ENCODE peak calls at places on chromosomes 12 and 14, in eight cellular contexts. One of them, this sample, is unnamed.

GRCh38 chr12:115341442-115341841 is 657.5 kb upstream of the TBX3 start:
- ATAC-seq in left cardiac atrium: peak
- ATAC-seq in right cardiac atrium: peak
- ATAC-seq in upper lobe of left lung: no peak
- ATAC-seq in natural killer cell: no peak
- ATAC-seq in thoracic aorta: peak
- ATAC-seq in HCT116: peak
- ATAC-seq in naive B cell: no peak
- ATAC-seq in this sample: no peak

GRCh38 chr14:79825046-79825521 is 386.2 kb downstream of the DIO2 start:
- ATAC-seq in left cardiac atrium: peak
- ATAC-seq in thoracic aorta: no peak
- ATAC-seq in upper lobe of left lung: no peak
- ATAC-seq in natural killer cell: no peak
- ATAC-seq in HCT116: no peak
- ATAC-seq in right cardiac atrium: peak
- ATAC-seq in naive B cell: no peak
- ATAC-seq in this sample: no peak

GRCh38 chr12:32662665-32663064 is 16.4 kb upstream of the DNM1L start:
- ATAC-seq in naive B cell: no peak
- ATAC-seq in right cardiac atrium: no peak
- ATAC-seq in natural killer cell: no peak
- ATAC-seq in thoracic aorta: no peak
- ATAC-seq in upper lobe of left lung: no peak
- ATAC-seq in left cardiac atrium: no peak
- ATAC-seq in HCT116: no peak
- ATAC-seq in this sample: no peak

GRCh38 chr14:97388408-97388807 is 591.2 kb downstream of the VRK1 start:
- ATAC-seq in thoracic aorta: no peak
- ATAC-seq in right cardiac atrium: no peak
- ATAC-seq in left cardiac atrium: no peak
- ATAC-seq in HCT116: no peak
- ATAC-seq in upper lobe of left lung: no peak
- ATAC-seq in naive B cell: no peak
- ATAC-seq in natural killer cell: no peak
- ATAC-seq in this sample: no peak

GRCh38 chr12:116710367-116710766 is 27.5 kb downstream of the SPRING1 start:
- ATAC-seq in upper lobe of left lung: no peak
- ATAC-seq in right cardiac atrium: no peak
- ATAC-seq in thoracic aorta: no peak
- ATAC-seq in HCT116: no peak
- ATAC-seq in natural killer cell: no peak
- ATAC-seq in naive B cell: no peak
- ATAC-seq in left cardiac atrium: no peak
- ATAC-seq in this sample: no peak

GRCh38 chr14:54538055-54538454 is 28.3 kb downstream of the CGRRF1 start:
- ATAC-seq in left cardiac atrium: no peak
- ATAC-seq in right cardiac atrium: no peak
- ATAC-seq in upper lobe of left lung: no peak
- ATAC-seq in HCT116: no peak
- ATAC-seq in natural killer cell: no peak
- ATAC-seq in naive B cell: no peak
- ATAC-seq in thoracic aorta: no peak
- ATAC-seq in this sample: no peak

GRCh38 chr14:89359477-89360222 is 57.4 kb downstream of the FOXN3 start:
- ATAC-seq in upper lobe of left lung: no peak
- ATAC-seq in naive B cell: peak
- ATAC-seq in HCT116: no peak
- ATAC-seq in natural killer cell: no peak
- ATAC-seq in right cardiac atrium: peak
- ATAC-seq in thoracic aorta: peak
- ATAC-seq in left cardiac atrium: peak
- ATAC-seq in this sample: peak

GRCh38 chr12:6084261-6084968 is 40.1 kb downstream of the VWF start:
- ATAC-seq in left cardiac atrium: peak
- ATAC-seq in naive B cell: no peak
- ATAC-seq in natural killer cell: no peak
- ATAC-seq in HCT116: peak
- ATAC-seq in thoracic aorta: no peak
- ATAC-seq in right cardiac atrium: peak
- ATAC-seq in upper lobe of left lung: peak
- ATAC-seq in this sample: no peak

GRCh38 chr12:45439039-45439438 is 223.1 kb downstream of the ANO6 start:
- ATAC-seq in upper lobe of left lung: no peak
- ATAC-seq in left cardiac atrium: no peak
- ATAC-seq in naive B cell: no peak
- ATAC-seq in right cardiac atrium: no peak
- ATAC-seq in natural killer cell: no peak
- ATAC-seq in HCT116: peak
- ATAC-seq in thoracic aorta: no peak
- ATAC-seq in this sample: peak

GRCh38 chr12:129903092-129903945 is 506 bp downstream of the TMEM132D start:
- ATAC-seq in upper lobe of left lung: no peak
- ATAC-seq in right cardiac atrium: no peak
- ATAC-seq in natural killer cell: no peak
- ATAC-seq in thoracic aorta: no peak
- ATAC-seq in HCT116: no peak
- ATAC-seq in naive B cell: no peak
- ATAC-seq in left cardiac atrium: no peak
- ATAC-seq in this sample: no peak

GRCh38 chr14:64717870-64718269 is 13.6 kb downstream of the PLEKHG3 start:
- ATAC-seq in thoracic aorta: no peak
- ATAC-seq in HCT116: no peak
- ATAC-seq in left cardiac atrium: peak
- ATAC-seq in naive B cell: no peak
- ATAC-seq in upper lobe of left lung: no peak
- ATAC-seq in right cardiac atrium: no peak
- ATAC-seq in natural killer cell: no peak
- ATAC-seq in this sample: no peak

GRCh38 chr14:90608281-90608680 is 207.9 kb downstream of the TTC7B start:
- ATAC-seq in upper lobe of left lung: peak
- ATAC-seq in natural killer cell: no peak
- ATAC-seq in right cardiac atrium: no peak
- ATAC-seq in thoracic aorta: no peak
- ATAC-seq in left cardiac atrium: no peak
- ATAC-seq in naive B cell: no peak
- ATAC-seq in HCT116: no peak
- ATAC-seq in this sample: no peak

GRCh38 chr14:95463173-95463901 is 53.1 kb downstream of the SYNE3 start:
- ATAC-seq in right cardiac atrium: peak
- ATAC-seq in left cardiac atrium: peak
- ATAC-seq in HCT116: no peak
- ATAC-seq in upper lobe of left lung: no peak
- ATAC-seq in natural killer cell: peak
- ATAC-seq in thoracic aorta: no peak
- ATAC-seq in naive B cell: peak
- ATAC-seq in this sample: peak

GRCh38 chr12:20314325-20314724 is 54.0 kb upstream of the PDE3A start:
- ATAC-seq in HCT116: no peak
- ATAC-seq in upper lobe of left lung: no peak
- ATAC-seq in natural killer cell: no peak
- ATAC-seq in right cardiac atrium: peak
- ATAC-seq in left cardiac atrium: peak
- ATAC-seq in thoracic aorta: no peak
- ATAC-seq in naive B cell: no peak
- ATAC-seq in this sample: no peak

GRCh38 chr12:51406859-51407258 is 15.7 kb upstream of the GALNT6 start:
- ATAC-seq in left cardiac atrium: no peak
- ATAC-seq in HCT116: no peak
- ATAC-seq in natural killer cell: no peak
- ATAC-seq in upper lobe of left lung: no peak
- ATAC-seq in naive B cell: no peak
- ATAC-seq in right cardiac atrium: no peak
- ATAC-seq in thoracic aorta: no peak
- ATAC-seq in this sample: no peak

GRCh38 chr14:50532502-50533313 is at the start of gene MAP4K5:
- ATAC-seq in upper lobe of left lung: peak
- ATAC-seq in HCT116: peak
- ATAC-seq in left cardiac atrium: peak
- ATAC-seq in right cardiac atrium: peak
- ATAC-seq in thoracic aorta: peak
- ATAC-seq in naive B cell: peak
- ATAC-seq in natural killer cell: peak
- ATAC-seq in this sample: peak

GRCh38 chr14:81427348-81428058 is 27.4 kb upstream of the STON2 start:
- ATAC-seq in natural killer cell: no peak
- ATAC-seq in thoracic aorta: no peak
- ATAC-seq in HCT116: no peak
- ATAC-seq in left cardiac atrium: peak
- ATAC-seq in right cardiac atrium: peak
- ATAC-seq in upper lobe of left lung: no peak
- ATAC-seq in naive B cell: no peak
- ATAC-seq in this sample: no peak

GRCh38 chr12:5581616-5582367 is 149.9 kb downstream of the NTF3 start:
- ATAC-seq in thoracic aorta: no peak
- ATAC-seq in left cardiac atrium: peak
- ATAC-seq in naive B cell: no peak
- ATAC-seq in right cardiac atrium: peak
- ATAC-seq in HCT116: no peak
- ATAC-seq in upper lobe of left lung: no peak
- ATAC-seq in natural killer cell: no peak
- ATAC-seq in this sample: no peak

GRCh38 chr14:27145170-27145569 is 547.3 kb upstream of the NOVA1 start:
- ATAC-seq in HCT116: no peak
- ATAC-seq in upper lobe of left lung: no peak
- ATAC-seq in natural killer cell: no peak
- ATAC-seq in left cardiac atrium: no peak
- ATAC-seq in thoracic aorta: no peak
- ATAC-seq in right cardiac atrium: no peak
- ATAC-seq in naive B cell: no peak
- ATAC-seq in this sample: no peak

GRCh38 chr12:116456683-116457082 is 102.5 kb upstream of the MAP1LC3B2 start:
- ATAC-seq in upper lobe of left lung: no peak
- ATAC-seq in right cardiac atrium: peak
- ATAC-seq in HCT116: no peak
- ATAC-seq in thoracic aorta: no peak
- ATAC-seq in left cardiac atrium: peak
- ATAC-seq in natural killer cell: no peak
- ATAC-seq in naive B cell: no peak
- ATAC-seq in this sample: no peak

GRCh38 chr12:89333564-89334252 is 18.6 kb downstream of the DUSP6 start:
- ATAC-seq in natural killer cell: peak
- ATAC-seq in left cardiac atrium: no peak
- ATAC-seq in upper lobe of left lung: peak
- ATAC-seq in naive B cell: peak
- ATAC-seq in HCT116: no peak
- ATAC-seq in thoracic aorta: no peak
- ATAC-seq in right cardiac atrium: peak
- ATAC-seq in this sample: no peak

GRCh38 chr14:35303149-35303548 is 11.0 kb downstream of the PSMA6 start:
- ATAC-seq in right cardiac atrium: no peak
- ATAC-seq in natural killer cell: no peak
- ATAC-seq in thoracic aorta: no peak
- ATAC-seq in left cardiac atrium: no peak
- ATAC-seq in naive B cell: no peak
- ATAC-seq in upper lobe of left lung: no peak
- ATAC-seq in HCT116: no peak
- ATAC-seq in this sample: no peak

GRCh38 chr14:71711131-71711530 is 221.1 kb upstream of the RGS6 start:
- ATAC-seq in left cardiac atrium: no peak
- ATAC-seq in HCT116: no peak
- ATAC-seq in thoracic aorta: no peak
- ATAC-seq in right cardiac atrium: no peak
- ATAC-seq in natural killer cell: peak
- ATAC-seq in upper lobe of left lung: no peak
- ATAC-seq in naive B cell: no peak
- ATAC-seq in this sample: no peak

GRCh38 chr14:106210650-106211049 is 684.3 kb downstream of the TMEM121 start:
- ATAC-seq in natural killer cell: peak
- ATAC-seq in upper lobe of left lung: no peak
- ATAC-seq in right cardiac atrium: no peak
- ATAC-seq in naive B cell: no peak
- ATAC-seq in HCT116: no peak
- ATAC-seq in left cardiac atrium: no peak
- ATAC-seq in thoracic aorta: no peak
- ATAC-seq in this sample: no peak

GRCh38 chr12:125835852-125836251 is 770.6 kb downstream of the AACS start:
- ATAC-seq in HCT116: no peak
- ATAC-seq in naive B cell: no peak
- ATAC-seq in thoracic aorta: no peak
- ATAC-seq in left cardiac atrium: no peak
- ATAC-seq in upper lobe of left lung: no peak
- ATAC-seq in right cardiac atrium: no peak
- ATAC-seq in natural killer cell: no peak
- ATAC-seq in this sample: no peak

GRCh38 chr12:45388545-45388944 is 172.7 kb downstream of the ANO6 start:
- ATAC-seq in natural killer cell: no peak
- ATAC-seq in upper lobe of left lung: no peak
- ATAC-seq in right cardiac atrium: peak
- ATAC-seq in HCT116: peak
- ATAC-seq in thoracic aorta: no peak
- ATAC-seq in naive B cell: no peak
- ATAC-seq in left cardiac atrium: peak
- ATAC-seq in this sample: no peak

GRCh38 chr12:6765634-6766581 is at the start of gene PTMS:
- ATAC-seq in thoracic aorta: peak
- ATAC-seq in natural killer cell: peak
- ATAC-seq in HCT116: peak
- ATAC-seq in left cardiac atrium: peak
- ATAC-seq in naive B cell: peak
- ATAC-seq in upper lobe of left lung: peak
- ATAC-seq in right cardiac atrium: peak
- ATAC-seq in this sample: peak

GRCh38 chr12:25570418-25570817 is 17.3 kb upstream of the LMNTD1 start:
- ATAC-seq in natural killer cell: no peak
- ATAC-seq in thoracic aorta: no peak
- ATAC-seq in HCT116: no peak
- ATAC-seq in naive B cell: no peak
- ATAC-seq in left cardiac atrium: no peak
- ATAC-seq in right cardiac atrium: no peak
- ATAC-seq in upper lobe of left lung: no peak
- ATAC-seq in this sample: no peak

This sample was measured in stimulated activated memory B cell treated with anti-CD40 and anti-IgM and Interleukin-4, amounts not matched to agents 10 μg/mL and 1 μg/mL and 100 μg/mL, for 72 hours.